ENCODE peak calls at places on chromosome 17, in eight cellular contexts. C is IMR-90, R is heart right ventricle, E is GM10248, I is AG04450, W is fibroblast of pulmonary artery, V is BJ, S is WERI-Rb-1. F is an unnamed sample.

GRCh38 chr17:80187090-80187489 is 17.3 kb downstream of the CARD14 start:
- DNase-seq in C (peak; percentile 39), R (no peak), E (no peak), I (no peak), W (peak; percentile 22), V (no peak), S (no peak), F (no peak)

GRCh38 chr17:81341347-81342061 is 46.4 kb upstream of the SLC38A10 start:
- DNase-seq in C (no peak), R (no peak), E (no peak), I (no peak), W (no peak), V (no peak), S (no peak), F (no peak)

GRCh38 chr17:16920628-16921020 is 51.3 kb downstream of the TNFRSF13B start:
- DNase-seq in C (no peak), R (no peak), E (no peak), I (no peak), W (no peak), V (no peak), S (no peak), F (no peak)

GRCh38 chr17:78387982-78388941 is 9.8 kb downstream of the PGS1 start:
- DNase-seq in C (peak; percentile 89), R (peak; percentile 65), E (peak; percentile 67), I (no peak), W (peak; percentile 63), V (no peak), S (no peak), F (peak; percentile 62)

GRCh38 chr17:7686221-7687071 is 844 bp downstream of the TP53 start:
- DNase-seq in C (peak; percentile 73), R (peak; percentile 80), E (peak; percentile 75), I (peak; percentile 55), W (peak; percentile 85), V (no peak), S (peak; percentile 82), F (peak; percentile 76)

GRCh38 chr17:1108560-1108809 is 71.3 kb downstream of the ABR start:
- DNase-seq in C (no peak), R (no peak), E (no peak), I (no peak), W (no peak), V (no peak), S (no peak), F (no peak)

GRCh38 chr17:58089111-58089510 is 5.9 kb downstream of the DYNLL2 start:
- DNase-seq in C (no peak), R (no peak), E (no peak), I (no peak), W (no peak), V (no peak), S (no peak), F (no peak)

GRCh38 chr17:55155867-55156560 is 108.7 kb upstream of the HLF start:
- DNase-seq in C (no peak), R (no peak), E (no peak), I (no peak), W (no peak), V (no peak), S (no peak), F (no peak)

GRCh38 chr17:58402679-58403078 is 14.7 kb downstream of the RNF43 start:
- DNase-seq in C (no peak), R (no peak), E (no peak), I (no peak), W (peak; percentile 63), V (no peak), S (no peak), F (no peak)

GRCh38 chr17:59825533-59826316 is 67.0 kb downstream of the TUBD1 start:
- DNase-seq in C (peak; percentile 90), R (no peak), E (no peak), I (no peak), W (peak; percentile 82), V (no peak), S (no peak), F (no peak)

GRCh38 chr17:1323336-1323735 is 43.9 kb downstream of the TRARG1 start:
- DNase-seq in C (no peak), R (no peak), E (no peak), I (no peak), W (peak; percentile 33), V (no peak), S (no peak), F (no peak)

GRCh38 chr17:20728181-20728580 is 148.7 kb downstream of the CDRT15L2 start:
- DNase-seq in C (no peak), R (no peak), E (no peak), I (no peak), W (no peak), V (no peak), S (no peak), F (no peak)

DNA sequence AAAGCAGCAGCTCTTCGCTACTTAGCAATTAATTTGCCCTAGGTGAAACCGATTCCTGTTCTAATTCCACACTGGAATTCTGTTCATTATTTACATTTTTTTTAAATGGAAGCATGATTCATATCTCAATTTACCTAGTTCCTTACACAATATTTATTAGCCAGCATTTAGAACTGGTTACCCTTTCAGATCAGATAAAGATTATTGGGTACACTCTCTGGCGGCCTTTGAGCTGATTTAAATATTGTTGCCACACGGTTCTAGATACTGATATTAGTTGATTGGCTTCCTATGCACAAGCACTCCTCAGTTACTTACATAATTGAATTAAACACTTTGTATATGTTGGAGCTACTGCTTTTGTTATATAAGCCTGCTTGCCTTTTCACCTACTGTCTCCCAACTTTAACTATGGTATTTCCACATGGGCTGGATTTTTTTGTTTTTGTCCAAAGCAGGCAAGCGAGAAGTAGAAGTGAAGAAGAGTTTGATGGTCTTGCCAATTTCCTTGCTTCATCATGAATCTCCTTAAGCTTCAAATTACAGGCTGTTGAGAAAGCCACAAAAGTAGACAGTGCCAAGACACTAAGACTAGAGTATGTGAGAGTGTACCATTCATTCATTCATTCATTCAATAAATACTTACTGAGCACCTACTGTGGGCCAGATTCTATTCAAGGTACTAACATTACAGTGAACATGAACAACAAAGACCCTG is 3.9 kb upstream of the ALDH3A2 start:
- DNase-seq in C (no peak), R (no peak), E (no peak), I (no peak), W (no peak), V (no peak), S (no peak), F (no peak)
- TF ChIP-seq CTCF in C (no peak), R (no peak), E (no peak), I (no peak), W (no peak), V (no peak), S (no peak), F (no peak)

GRCh38 chr17:29115906-29116651 is 64.1 kb downstream of the MYO18A start:
- DNase-seq in C (peak; percentile 55), R (no peak), E (peak; percentile 59), I (no peak), W (peak; percentile 58), V (no peak), S (peak; percentile 60), F (peak; percentile 59)
- TF ChIP-seq CTCF in C (peak; percentile 51), R (peak; percentile 30), E (peak; percentile 32), I (peak; percentile 63), W (peak; percentile 64), V (peak; percentile 58), S (peak; percentile 77), F (peak; percentile 59)

DNA sequence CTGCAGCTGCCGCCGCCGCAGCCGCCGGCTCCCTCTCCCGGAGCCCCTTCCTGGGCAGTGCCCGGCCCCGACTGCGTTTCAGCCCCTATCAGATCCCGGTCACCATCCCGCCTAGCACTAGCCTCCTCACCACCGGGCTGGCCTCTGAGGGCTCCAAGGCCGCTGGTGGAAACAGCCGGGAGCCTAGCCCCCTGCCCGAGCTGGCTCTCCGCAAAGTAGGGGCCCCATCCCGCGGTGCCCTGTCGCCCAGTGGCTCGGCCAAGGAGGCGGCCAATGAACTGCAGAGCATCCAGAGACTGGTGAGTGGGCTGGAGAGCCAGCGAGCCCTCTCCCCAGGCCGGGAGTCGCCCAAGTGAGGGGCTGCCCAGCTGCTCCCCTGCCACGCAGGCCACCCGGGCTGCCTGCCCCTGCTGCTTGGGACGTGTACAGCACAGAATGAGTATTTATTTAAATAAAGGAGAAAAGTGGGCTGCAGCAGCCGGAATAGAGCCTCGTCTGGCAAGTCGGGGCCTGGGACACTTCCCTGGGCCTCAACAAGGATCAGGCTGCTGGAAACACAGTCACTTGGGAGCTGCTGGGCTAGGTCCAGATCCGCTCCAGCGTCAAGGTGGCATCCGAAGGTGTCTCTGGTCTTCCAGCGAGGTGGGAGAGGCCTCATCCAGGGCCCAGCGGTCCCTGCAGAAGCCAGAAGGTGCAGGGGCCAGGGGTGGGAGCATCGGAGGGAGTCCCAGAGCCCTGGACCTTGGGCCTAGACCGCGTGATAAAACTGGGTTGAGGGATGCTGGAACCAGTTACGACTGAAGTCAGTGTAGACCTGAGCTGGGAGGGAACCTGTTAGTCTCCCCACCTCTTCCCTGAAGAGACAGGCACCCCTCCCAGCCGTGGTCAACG is 8.8 kb downstream of the TBX2 start:
- DNase-seq in C (peak; percentile 55), R (no peak), E (no peak), I (no peak), W (no peak), V (no peak), S (peak; percentile 13), F (no peak)
- TF ChIP-seq CTCF in C (no peak), R (no peak), E (no peak), I (no peak), W (no peak), V (no peak), S (no peak), F (no peak)

GRCh38 chr17:40870136-40870535 is 3.1 kb upstream of the KRT12 start:
- DNase-seq in C (no peak), R (no peak), E (no peak), I (no peak), W (no peak), V (no peak), S (no peak), F (no peak)

GRCh38 chr17:40872416-40872815 is 5.4 kb upstream of the KRT12 start:
- DNase-seq in C (peak; percentile 20), R (no peak), E (no peak), I (no peak), W (no peak), V (no peak), S (no peak), F (no peak)

GRCh38 chr17:40871316-40871715 is 4.3 kb upstream of the KRT12 start:
- DNase-seq in C (no peak), R (no peak), E (no peak), I (no peak), W (no peak), V (no peak), S (no peak), F (no peak)

GRCh38 chr17:40873801-40874200 is 6.8 kb upstream of the KRT12 start:
- DNase-seq in C (no peak), R (no peak), E (no peak), I (no peak), W (no peak), V (no peak), S (no peak), F (no peak)

GRCh38 chr17:40873255-40873654 is 6.2 kb upstream of the KRT12 start:
- DNase-seq in C (no peak), R (no peak), E (no peak), I (no peak), W (no peak), V (no peak), S (no peak), F (no peak)
- TF ChIP-seq CTCF in C (no peak), R (no peak), E (no peak), I (peak; percentile 21), W (no peak), V (peak; percentile 17), S (no peak), F (no peak)

GRCh38 chr17:43085489-43085888 is 39.7 kb downstream of the BRCA1 start:
- DNase-seq in C (peak; percentile 39), R (no peak), E (no peak), I (no peak), W (peak; percentile 26), V (no peak), S (no peak), F (no peak)
- TF ChIP-seq CTCF in C (peak; percentile 14), R (no peak), E (no peak), I (peak; percentile 29), W (peak; percentile 4), V (peak; percentile 20), S (no peak), F (no peak)